ENCODE peak calls at places on chromosome 13, in four cellular contexts. I, O, T and Y are unnamed samples.

GRCh38 chr13:75359266-75359665 is 122.7 kb downstream of the TBC1D4 start:
- DNase-seq in I (peak; percentile 89), O (no peak), T (no peak), Y (peak; percentile 53)

GRCh38 chr13:102374726-102375125 is 27.1 kb downstream of the FGF14 start:
- DNase-seq in I (no peak), O (no peak), T (no peak), Y (no peak)

GRCh38 chr13:97223711-97224461 is 1.8 kb downstream of the MBNL2 start:
- DNase-seq in I (peak; percentile 72), O (no peak), T (no peak), Y (peak; percentile 63)

GRCh38 chr13:49134305-49134704 is 85.8 kb upstream of the MLNR start:
- DNase-seq in I (no peak), O (no peak), T (no peak), Y (no peak)

GRCh38 chr13:27053235-27053884 is 118.3 kb downstream of the USP12 start:
- DNase-seq in I (no peak), O (no peak), T (no peak), Y (no peak)

GRCh38 chr13:46855664-46856063 is 41.2 kb downstream of the HTR2A start:
- DNase-seq in I (no peak), O (no peak), T (no peak), Y (no peak)

GRCh38 chr13:68063181-68063580 is 833.0 kb upstream of the PCDH9 start:
- DNase-seq in I (no peak), O (no peak), T (no peak), Y (no peak)

GRCh38 chr13:105974380-105974779 is 561.1 kb downstream of the EFNB2 start:
- DNase-seq in I (no peak), O (no peak), T (no peak), Y (no peak)

GRCh38 chr13:28489536-28489935 is 5.4 kb downstream of the FLT1 start:
- DNase-seq in I (no peak), O (no peak), T (no peak), Y (no peak)

GRCh38 chr13:96817336-96817941 is 176.8 kb downstream of the OXGR1 start:
- DNase-seq in I (peak; percentile 50), O (no peak), T (no peak), Y (peak; percentile 28)

GRCh38 chr13:23578411-23579071 is 8.3 kb downstream of the TNFRSF19 start:
- DNase-seq in I (peak; percentile 72), O (peak; percentile 51), T (peak; percentile 92), Y (peak; percentile 44)

GRCh38 chr13:80341098-80341701 is at the start of gene SPRY2:
- DNase-seq in I (peak; percentile 89), O (peak; percentile 8), T (peak; percentile 95), Y (peak; percentile 92)

GRCh38 chr13:25905411-25906010 is 146.3 kb downstream of the SHISA2 start:
- DNase-seq in I (peak; percentile 83), O (no peak), T (no peak), Y (no peak)

GRCh38 chr13:69857188-69857821 is 250.3 kb upstream of the ATXN8OS start:
- DNase-seq in I (peak; percentile 66), O (no peak), T (no peak), Y (no peak)

GRCh38 chr13:37884674-37885073 is 15.1 kb upstream of the TRPC4 start:
- DNase-seq in I (no peak), O (no peak), T (no peak), Y (no peak)

GRCh38 chr13:44648392-44649117 is 72.4 kb upstream of the TSC22D1 start:
- DNase-seq in I (peak; percentile 3), O (no peak), T (no peak), Y (peak; percentile 73)

GRCh38 chr13:99741979-99742378 is 229.6 kb downstream of the ZIC5 start:
- DNase-seq in I (no peak), O (no peak), T (no peak), Y (no peak)

GRCh38 chr13:66835040-66835628 is 395.0 kb downstream of the PCDH9 start:
- DNase-seq in I (no peak), O (no peak), T (no peak), Y (peak; percentile 76)

GRCh38 chr13:25980255-25980654 is 71.6 kb downstream of the SHISA2 start:
- DNase-seq in I (peak; percentile 47), O (no peak), T (no peak), Y (peak; percentile 66)

GRCh38 chr13:42354246-42355117 is 82.5 kb downstream of the AKAP11 start:
- DNase-seq in I (peak; percentile 43), O (no peak), T (no peak), Y (peak; percentile 12)

GRCh38 chr13:98370806-98371553 is 193.9 kb upstream of the RNF113B start:
- DNase-seq in I (no peak), O (no peak), T (no peak), Y (no peak)

GRCh38 chr13:78194904-78195639 is 276.4 kb upstream of the EDNRB start:
- DNase-seq in I (peak; percentile 20), O (no peak), T (no peak), Y (no peak)

GRCh38 chr13:97948041-97948440 is 5.4 kb upstream of the IPO5 start:
- DNase-seq in I (peak; percentile 65), O (no peak), T (no peak), Y (no peak)

GRCh38 chr13:73625562-73626339 is 508.5 kb downstream of the KLF12 start:
- DNase-seq in I (no peak), O (no peak), T (no peak), Y (no peak)

GRCh38 chr13:102369303-102369702 is 32.5 kb downstream of the FGF14 start:
- DNase-seq in I (peak; percentile 7), O (no peak), T (no peak), Y (no peak)

GRCh38 chr13:28636677-28637317 is 22.1 kb upstream of the POMP start:
- DNase-seq in I (peak; percentile 75), O (no peak), T (no peak), Y (peak; percentile 64)

GRCh38 chr13:100382787-100383186 is 205.8 kb downstream of the GGACT start:
- DNase-seq in I (no peak), O (no peak), T (no peak), Y (no peak)

GRCh38 chr13:74570046-74570445 is 435.8 kb upstream of the KLF12 start:
- DNase-seq in I (no peak), O (no peak), T (no peak), Y (no peak)

GRCh38 chr13:20873348-20873747 is 29.2 kb downstream of the XPO4 start:
- DNase-seq in I (peak; percentile 59), O (no peak), T (no peak), Y (peak; percentile 44)

GRCh38 chr13:82356667-82357066 is 1525.6 kb downstream of the SLITRK1 start:
- DNase-seq in I (peak; percentile 21), O (no peak), T (no peak), Y (no peak)

GRCh38 chr13:44176173-44176572 is 197.5 kb upstream of the SERP2 start:
- DNase-seq in I (no peak), O (no peak), T (no peak), Y (no peak)

GRCh38 chr13:32851083-32852064 is 164.8 kb upstream of the KL start:
- DNase-seq in I (no peak), O (no peak), T (no peak), Y (no peak)

GRCh38 chr13:40343550-40344269 is 322.7 kb downstream of the FOXO1 start:
- DNase-seq in I (no peak), O (no peak), T (no peak), Y (no peak)

GRCh38 chr13:32228330-32229041 is 86.7 kb downstream of the ZAR1L start:
- DNase-seq in I (peak; percentile 23), O (no peak), T (no peak), Y (no peak)

GRCh38 chr13:30904043-30904442 is 2.0 kb upstream of the MEDAG start:
- DNase-seq in I (no peak), O (no peak), T (no peak), Y (no peak)
- H3K27me3 ChIP-seq in I (peaks cover 68% of the 10 kb centered on the region), O (peaks cover 3% of the 10 kb centered on the region), T (peaks cover 17% of the 10 kb centered on the region), Y (peaks cover 15% of the 10 kb centered on the region)

DNA sequence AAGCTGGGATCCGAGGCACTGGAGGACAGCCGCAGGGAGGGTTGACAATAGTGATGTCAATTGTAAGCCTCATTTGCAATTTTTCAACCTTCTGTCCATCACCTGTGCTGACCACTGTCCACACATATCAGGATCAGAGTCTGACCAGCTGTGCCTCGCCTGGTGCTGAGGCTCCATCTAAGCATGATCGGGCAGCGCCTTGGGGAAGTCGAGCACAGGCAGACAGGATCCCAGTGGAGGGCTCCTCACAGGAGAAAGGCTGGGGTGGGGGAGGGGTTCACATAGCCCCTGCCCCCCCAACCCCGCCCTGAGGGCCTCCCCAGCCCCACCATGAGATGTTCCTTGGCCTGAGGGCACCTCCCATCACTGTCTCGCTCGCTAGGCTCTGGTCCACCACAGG is 60.3 kb downstream of the RAB20 start:
- DNase-seq in I (no peak), O (no peak), T (no peak), Y (no peak)
- H3K36me3 ChIP-seq in I (peaks cover 20% of the 10 kb centered on the region), O (no peaks in the 10 kb centered on the region), T (peaks cover 45% of the 10 kb centered on the region), Y (no peaks in the 10 kb centered on the region)

DNA sequence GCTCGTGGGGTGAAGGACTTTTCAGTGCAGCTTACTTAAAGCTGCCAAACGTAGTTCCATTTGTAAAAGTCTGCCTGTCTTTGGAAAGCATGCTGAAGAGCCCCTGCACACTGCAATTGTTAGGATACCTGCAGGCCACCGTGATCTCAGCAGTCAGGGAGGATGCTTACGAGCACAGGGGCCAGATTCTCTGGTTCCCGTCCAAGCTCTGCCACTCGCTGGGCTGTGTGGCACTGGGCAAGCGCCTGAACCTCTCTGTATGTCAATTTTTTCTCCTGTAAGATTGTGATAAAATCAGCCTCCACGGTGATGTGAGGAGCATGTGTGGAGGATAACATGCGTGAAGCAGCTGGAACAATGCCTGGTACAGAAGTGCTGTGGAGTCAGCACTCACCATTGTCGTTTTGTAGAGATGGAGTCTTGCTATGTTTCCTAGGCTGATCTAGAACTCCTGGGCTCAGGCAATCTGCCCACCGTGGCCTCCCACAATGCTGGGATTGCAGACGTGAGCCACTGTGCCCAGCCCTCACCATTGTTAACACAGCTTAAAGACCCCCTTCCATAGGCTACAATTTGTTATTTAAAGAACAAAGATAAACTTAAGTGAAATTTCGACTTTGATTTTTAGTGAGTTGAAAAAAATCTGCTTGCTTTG is 3.5 kb downstream of the ADPRHL1 start:
- DNase-seq in I (no peak), O (no peak), T (no peak), Y (no peak)
- H3K4me1 ChIP-seq in I (peaks cover 13% of the 10 kb centered on the region), O (no peaks in the 10 kb centered on the region), T (no peaks in the 10 kb centered on the region), Y (peaks cover 6% of the 10 kb centered on the region)

GRCh38 chr13:113020323-113021080 is 51.5 kb downstream of the MCF2L start:
- DNase-seq in I (no peak), O (no peak), T (no peak), Y (no peak)

GRCh38 chr13:113023217-113023597 is 54.2 kb downstream of the MCF2L start:
- DNase-seq in I (no peak), O (no peak), T (no peak), Y (peak; percentile 23)

GRCh38 chr13:113022391-113023216 is 53.6 kb downstream of the MCF2L start:
- DNase-seq in I (no peak), O (no peak), T (no peak), Y (peak; percentile 85)

GRCh38 chr13:113021391-113021790 is 52.4 kb downstream of the MCF2L start:
- DNase-seq in I (no peak), O (no peak), T (no peak), Y (no peak)

DNA sequence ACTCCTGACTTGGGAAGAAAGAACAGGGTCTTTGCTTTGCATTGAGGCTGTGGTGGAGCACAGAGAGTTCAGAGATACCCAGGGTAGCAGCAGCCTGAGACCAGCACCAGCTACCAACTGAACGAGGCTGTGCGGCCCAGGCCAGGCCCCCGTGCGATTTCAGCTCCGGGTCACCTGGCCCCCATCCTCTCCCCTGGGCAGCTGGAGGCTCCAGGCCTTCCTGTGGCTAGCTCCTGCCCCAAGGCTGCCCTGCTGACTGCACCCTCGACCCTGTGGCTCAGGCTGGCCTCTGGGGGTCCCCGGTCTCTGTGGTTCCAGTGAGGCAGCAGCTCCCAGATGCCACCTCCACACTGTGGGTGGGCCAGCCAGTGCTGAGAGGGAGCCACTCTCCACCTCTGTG is 52.8 kb downstream of the MCF2L start:
- DNase-seq in I (no peak), O (no peak), T (no peak), Y (no peak)
- H3K27me3 ChIP-seq in I (no peaks in the 10 kb centered on the region), O (no peaks in the 10 kb centered on the region), T (no peaks in the 10 kb centered on the region), Y (peaks cover 28% of the 10 kb centered on the region)

GRCh38 chr13:111241006-111241755 is 79.3 kb upstream of the TEX29 start:
- DNase-seq in I (no peak), O (no peak), T (no peak), Y (no peak)
- H3K36me3 ChIP-seq in I (peaks cover 7% of the 10 kb centered on the region), O (peaks cover 40% of the 10 kb centered on the region), T (peaks cover 46% of the 10 kb centered on the region), Y (peaks cover 10% of the 10 kb centered on the region)